ENCODE peak calls at places on chromosomes 1 and 21, in five cellular contexts. U is aorta, D is endodermal cell, N is left lung, O is K562. I is an unnamed sample.
A peak's percentile ranks its signal among the peaks of the same experiment; 100 is the strongest.

GRCh38 chr1:81349194-81349965 is 451.4 kb upstream of the ADGRL2 start:
- DNase-seq in N (no peak), O (no peak), D (peak; percentile 56), U (no peak), I (no peak)

GRCh38 chr1:226590626-226591025 is 42.1 kb downstream of the STUM start:
- DNase-seq in O (no peak), U (peak; percentile 17), N (no peak), D (no peak), I (no peak)

GRCh38 chr1:53589043-53589887 is 130.1 kb downstream of the DMRTB1 start:
- DNase-seq in U (peak; percentile 19), N (no peak), D (peak; percentile 24), O (no peak), I (no peak)

GRCh38 chr1:3530931-3531818 is 76.7 kb downstream of the ARHGEF16 start:
- DNase-seq in U (peak; percentile 88), O (peak; percentile 100), D (peak; percentile 97), N (peak; percentile 79), I (peak; percentile 70)

GRCh38 chr1:52237430-52237829 is 95.5 kb downstream of the ZFYVE9 start:
- DNase-seq in D (no peak), O (no peak), U (no peak), N (no peak), I (no peak)

GRCh38 chr21:15445327-15445726 is 284.5 kb upstream of the USP25 start:
- DNase-seq in D (peak; percentile 60), N (no peak), U (no peak), O (no peak), I (no peak)

GRCh38 chr1:205270764-205271163 is 43.0 kb downstream of the TMCC2 start:
- DNase-seq in D (no peak), N (no peak), O (peak; percentile 44), U (no peak), I (no peak)

GRCh38 chr1:93715529-93716126 is 34.0 kb upstream of the BCAR3 start:
- DNase-seq in O (no peak), N (no peak), D (peak; percentile 49), U (no peak), I (peak; percentile 29)

DNA sequence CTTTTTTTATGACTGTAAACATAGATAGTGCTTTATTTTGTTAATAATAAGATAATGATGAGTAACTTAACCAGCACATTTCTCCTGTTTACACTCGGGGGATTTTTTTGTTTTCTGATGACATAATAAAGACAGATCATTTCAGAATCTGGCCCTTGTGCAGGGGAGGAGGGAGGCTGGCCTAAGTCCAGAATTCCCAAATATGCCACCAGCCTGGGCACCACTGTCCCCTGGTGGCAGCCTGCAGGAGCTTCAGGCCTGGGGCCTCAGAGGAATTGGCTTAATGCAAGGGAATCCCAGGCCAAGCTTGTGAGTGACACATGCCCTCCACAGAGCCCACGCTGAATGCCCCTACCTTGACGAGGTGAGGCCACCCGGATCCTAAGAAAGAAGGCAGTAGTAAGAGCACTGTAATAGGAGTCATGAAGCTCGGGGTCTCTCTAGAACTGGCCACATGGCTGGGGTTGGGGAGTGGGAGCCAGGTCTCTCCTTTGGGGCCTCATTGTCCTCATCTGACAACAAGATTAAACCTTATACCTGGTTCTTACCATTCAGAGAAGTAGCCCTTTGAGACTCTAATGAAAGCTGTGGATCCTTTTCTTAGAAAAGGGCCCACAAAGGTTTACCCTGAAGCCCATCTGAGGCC is 24.1 kb downstream of the ETNK2 start:
- DNase-seq in U (peak; percentile 78), N (no peak), D (peak; percentile 85), O (peak; percentile 69), I (no peak)
- H3K27ac ChIP-seq in U (no peak overlapping the region), N (peak overlapping the region; percentile 28), D (peak overlapping the region; percentile 69), O (no peak overlapping the region), I (no peak overlapping the region)

DNA sequence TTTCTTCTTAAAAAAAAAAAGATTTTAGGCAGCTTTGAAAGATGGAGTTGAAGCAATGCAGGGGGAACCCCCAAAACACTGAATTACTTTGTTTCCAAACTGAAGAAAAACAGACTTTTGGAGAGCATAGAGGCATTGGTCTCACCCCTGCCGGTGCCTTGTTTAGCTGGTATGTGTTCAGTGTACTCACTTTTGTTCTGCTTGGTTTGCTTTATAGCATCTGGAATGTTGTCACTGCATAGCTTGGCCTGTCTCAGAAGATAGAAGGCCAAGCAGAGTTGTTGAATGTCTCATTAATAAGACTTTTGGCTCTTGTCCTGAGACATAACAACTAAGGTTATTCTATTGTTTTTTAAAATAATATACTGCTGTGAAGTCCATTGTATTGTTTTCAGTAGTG is 6.9 kb downstream of the THRAP3 start:
- DNase-seq in U (no peak), D (no peak), O (no peak), N (no peak), I (no peak)
- H3K27ac ChIP-seq in U (no peak overlapping the region), D (no peak overlapping the region), O (no peak overlapping the region), N (no peak overlapping the region), I (no peak overlapping the region)

GRCh38 chr21:36859744-36860501 is 106.5 kb downstream of the HLCS start:
- DNase-seq in N (peak; percentile 79), O (peak; percentile 97), U (peak; percentile 89), D (peak; percentile 90), I (peak; percentile 80)

GRCh38 chr21:36861924-36862323 is 104.5 kb downstream of the HLCS start:
- DNase-seq in D (no peak), U (no peak), N (no peak), O (no peak), I (no peak)

GRCh38 chr21:36861595-36861883 is 104.9 kb downstream of the HLCS start:
- DNase-seq in O (no peak), U (no peak), D (no peak), N (no peak), I (no peak)

GRCh38 chr21:36863260-36863659 is 103.2 kb downstream of the HLCS start:
- DNase-seq in N (no peak), U (no peak), D (no peak), O (no peak), I (no peak)

DNA sequence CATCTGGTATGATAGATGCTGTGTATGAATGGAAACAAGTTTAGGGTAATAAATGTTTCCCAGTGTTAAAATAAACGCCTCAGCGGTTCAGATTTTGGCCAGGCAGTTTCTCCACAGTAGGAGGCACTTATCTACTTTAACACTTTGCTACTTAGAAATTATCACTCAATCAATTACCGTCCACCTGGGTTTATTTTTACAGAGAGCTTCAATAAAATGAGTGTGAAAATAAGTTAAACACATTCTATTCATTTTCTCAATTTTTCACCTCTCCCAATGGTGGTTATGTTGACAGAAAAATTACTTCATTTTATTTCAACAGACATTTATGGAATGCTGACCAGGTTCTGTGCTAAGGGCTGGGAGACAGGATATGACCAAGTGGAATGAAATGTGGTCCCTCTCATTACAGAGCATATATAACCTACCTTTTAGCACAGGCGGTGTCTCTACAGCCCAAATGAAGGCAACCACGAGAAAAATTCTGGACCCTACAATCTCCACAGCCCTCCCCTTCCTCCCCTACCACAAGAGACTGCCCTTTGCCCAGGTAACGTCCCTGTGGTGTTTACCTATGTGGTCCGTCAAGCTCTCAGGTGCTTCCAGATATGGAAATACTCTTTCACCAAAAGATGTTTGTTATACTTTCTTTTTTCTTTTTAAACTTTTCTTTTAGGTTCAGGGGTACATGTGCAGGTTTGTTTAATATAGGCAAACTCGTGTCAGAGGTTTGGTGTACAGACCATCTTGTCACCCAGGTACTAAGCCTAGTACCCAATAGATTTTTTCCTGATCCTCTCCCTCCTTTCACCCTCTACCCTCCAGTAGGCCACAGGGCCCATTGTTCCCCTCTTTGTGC is 105.5 kb downstream of the HLCS start:
- DNase-seq in N (no peak), O (peak; percentile 27), D (no peak), U (no peak), I (no peak)
- H3K27ac ChIP-seq in N (peak overlapping the region; percentile 63), O (peak overlapping the region; percentile 72), D (no peak overlapping the region), U (no peak overlapping the region), I (no peak overlapping the region)

GRCh38 chr21:43866659-43867331 is 1.8 kb downstream of the AGPAT3 start:
- DNase-seq in U (no peak), N (peak; percentile 49), D (no peak), O (peak; percentile 58), I (peak; percentile 32)

GRCh38 chr21:43867936-43868335 is 2.9 kb downstream of the AGPAT3 start:
- DNase-seq in N (no peak), O (no peak), D (no peak), U (no peak), I (no peak)

GRCh38 chr21:43866233-43866632 is 1.2 kb downstream of the AGPAT3 start:
- DNase-seq in N (no peak), D (peak; percentile 68), O (peak; percentile 43), U (no peak), I (peak; percentile 41)

GRCh38 chr21:43868461-43868860 is 3.4 kb downstream of the AGPAT3 start:
- DNase-seq in U (no peak), O (no peak), D (no peak), N (no peak), I (no peak)

DNA sequence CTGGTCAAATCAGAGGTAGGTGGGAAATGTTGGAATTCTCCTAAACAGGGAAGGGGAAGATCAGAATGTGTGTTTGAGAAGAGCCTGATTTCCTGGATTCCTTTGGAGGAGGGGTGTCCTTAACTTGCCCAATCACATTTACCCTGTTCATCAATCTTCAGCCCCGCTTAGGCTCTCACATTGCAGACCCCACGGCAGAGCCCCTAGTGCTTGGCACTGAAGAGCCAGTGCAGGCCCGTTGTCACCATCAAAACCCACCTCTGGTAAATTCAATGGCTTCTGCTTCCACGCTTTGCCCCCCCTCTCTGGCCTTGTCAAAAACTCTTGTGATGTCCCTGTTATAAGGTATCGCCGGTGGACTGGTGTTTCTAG is 2.3 kb downstream of the AGPAT3 start:
- DNase-seq in U (no peak), N (no peak), O (no peak), D (no peak), I (no peak)
- H3K27ac ChIP-seq in U (no peak overlapping the region), N (no peak overlapping the region), O (no peak overlapping the region), D (no peak overlapping the region), I (peak overlapping the region; percentile 84)

DNA sequence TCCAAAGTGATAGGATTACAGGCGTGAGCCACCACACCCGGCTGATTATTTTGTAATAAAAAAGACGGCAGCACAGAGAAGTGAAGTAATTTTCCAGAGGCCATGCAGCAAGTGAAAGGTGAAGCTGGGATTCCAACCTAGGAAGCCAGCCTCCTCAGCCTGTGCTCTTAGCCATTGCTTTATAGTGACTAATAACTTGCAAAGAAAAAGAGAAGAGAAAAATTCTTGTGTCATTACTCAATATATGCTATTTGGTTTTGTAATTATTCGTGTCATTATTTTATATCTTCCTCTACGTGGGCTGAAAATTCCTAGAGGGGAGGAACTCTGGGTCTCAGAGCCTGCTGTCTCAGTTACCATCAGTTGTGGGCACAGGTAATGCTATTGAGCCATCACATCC is 1.6 kb upstream of the IER5 start:
- DNase-seq in U (no peak), O (no peak), N (no peak), D (no peak), I (no peak)
- H3K27ac ChIP-seq in U (no peak overlapping the region), O (peak overlapping the region; percentile 82), N (peak overlapping the region; percentile 91), D (no peak overlapping the region), I (no peak overlapping the region)

DNA sequence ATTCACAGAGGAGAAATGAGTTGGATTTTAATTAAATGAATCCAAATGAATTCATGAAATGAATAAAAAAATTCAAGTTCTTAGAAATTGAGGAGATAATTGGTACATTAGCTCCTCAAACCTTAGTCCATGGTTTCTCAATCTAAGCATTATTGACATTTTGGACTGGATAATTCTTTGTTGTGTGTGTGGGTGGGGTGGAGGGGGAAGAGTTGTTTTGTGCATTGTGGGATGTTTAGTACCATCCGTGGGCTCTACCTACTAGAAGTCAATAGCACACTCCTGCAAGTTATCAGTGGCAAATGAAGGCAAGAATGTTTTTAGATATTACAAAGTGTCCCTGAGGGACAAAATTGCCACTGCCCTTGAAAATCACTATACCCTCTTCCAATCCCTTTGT is 431.9 kb downstream of the PLPP3 start:
- DNase-seq in O (no peak), U (no peak), N (no peak), D (no peak), I (no peak)
- H3K27ac ChIP-seq in O (no peak overlapping the region), U (no peak overlapping the region), N (no peak overlapping the region), D (no peak overlapping the region), I (no peak overlapping the region)